ENCODE peak calls at places on chromosomes 2 and 18, in seven cellular contexts. B is A549, L is gastrocnemius medialis, Y is stomach, V is HCT116, N is IMR-90, A is sigmoid colon. T is an unnamed sample.

GRCh38 chr2:121826036-121826435 is 70.6 kb downstream of the TSN start:
- DNase-seq in Y (no peak), A (no peak), L (no peak), B (no peak), V (no peak), N (no peak), T (no peak)

GRCh38 chr2:28949617-28950305 is 31.3 kb upstream of the TOGARAM2 start:
- DNase-seq in V (no peak), Y (no peak), B (peak), A (no peak), N (no peak), L (no peak), T (no peak)

GRCh38 chr18:43524260-43524659 is 247.0 kb upstream of the SYT4 start:
- DNase-seq in N (no peak), A (no peak), V (no peak), B (no peak), L (no peak), Y (no peak), T (no peak)

GRCh38 chr18:56511996-56512395 is 126.4 kb downstream of the TXNL1 start:
- DNase-seq in L (no peak), Y (no peak), V (no peak), N (no peak), B (no peak), A (no peak), T (no peak)

GRCh38 chr2:69770193-69770702 is 28.3 kb downstream of the ANXA4 start:
- DNase-seq in V (peak), B (peak), A (no peak), L (peak), Y (no peak), N (peak), T (peak)

GRCh38 chr2:104750061-104750460 is 103.9 kb upstream of the POU3F3 start:
- DNase-seq in Y (no peak), B (no peak), V (no peak), L (no peak), N (no peak), A (no peak), T (no peak)

GRCh38 chr2:160367887-160368286 is 125.7 kb downstream of the RBMS1 start:
- DNase-seq in Y (no peak), L (peak), B (peak), V (no peak), A (no peak), N (peak), T (no peak)

GRCh38 chr2:201680743-201681142 is 17.7 kb downstream of the MPP4 start:
- DNase-seq in Y (no peak), N (no peak), L (no peak), B (peak), A (no peak), V (peak), T (no peak)

GRCh38 chr2:168185583-168186274 is 61.7 kb downstream of the STK39 start:
- DNase-seq in L (no peak), Y (no peak), N (no peak), V (no peak), A (no peak), B (no peak), T (no peak)

GRCh38 chr2:204950695-204951094 is 405.4 kb downstream of the PARD3B start:
- DNase-seq in A (no peak), B (no peak), Y (no peak), N (peak), V (no peak), L (no peak), T (no peak)

GRCh38 chr2:62412347-62412742 is 93.7 kb downstream of the TMEM17 start:
- DNase-seq in A (no peak), V (no peak), B (no peak), L (no peak), N (peak), Y (no peak), T (no peak)

GRCh38 chr2:241994086-241994485 is 124.6 kb downstream of the RTP5 start:
- DNase-seq in N (no peak), L (no peak), B (no peak), Y (peak), A (no peak), V (no peak), T (no peak)

GRCh38 chr2:239376351-239376750 is 24.5 kb downstream of the HDAC4 start:
- DNase-seq in B (no peak), N (no peak), V (no peak), L (no peak), A (peak), Y (no peak), T (peak)

GRCh38 chr2:42138163-42139016 is 30.8 kb upstream of the EML4 start:
- DNase-seq in N (peak), L (no peak), V (no peak), A (no peak), B (peak), Y (peak), T (peak)

GRCh38 chr2:241813806-241814570 is 5.0 kb downstream of the NEU4 start:
- DNase-seq in L (no peak), N (no peak), B (no peak), A (no peak), V (no peak), Y (no peak), T (no peak)

GRCh38 chr2:119650206-119650605 is 28.8 kb upstream of the TMEM177 start:
- DNase-seq in N (no peak), L (no peak), V (no peak), A (no peak), B (no peak), Y (no peak), T (no peak)

GRCh38 chr18:76803413-76803812 is 18.9 kb upstream of the ZNF236 start:
- DNase-seq in L (no peak), Y (no peak), B (no peak), N (no peak), A (no peak), V (no peak), T (no peak)
- H3K4me3 ChIP-seq in L (peak), Y (no peak), B (no peak), N (no peak), A (no peak), V (peak), T (no peak)

DNA sequence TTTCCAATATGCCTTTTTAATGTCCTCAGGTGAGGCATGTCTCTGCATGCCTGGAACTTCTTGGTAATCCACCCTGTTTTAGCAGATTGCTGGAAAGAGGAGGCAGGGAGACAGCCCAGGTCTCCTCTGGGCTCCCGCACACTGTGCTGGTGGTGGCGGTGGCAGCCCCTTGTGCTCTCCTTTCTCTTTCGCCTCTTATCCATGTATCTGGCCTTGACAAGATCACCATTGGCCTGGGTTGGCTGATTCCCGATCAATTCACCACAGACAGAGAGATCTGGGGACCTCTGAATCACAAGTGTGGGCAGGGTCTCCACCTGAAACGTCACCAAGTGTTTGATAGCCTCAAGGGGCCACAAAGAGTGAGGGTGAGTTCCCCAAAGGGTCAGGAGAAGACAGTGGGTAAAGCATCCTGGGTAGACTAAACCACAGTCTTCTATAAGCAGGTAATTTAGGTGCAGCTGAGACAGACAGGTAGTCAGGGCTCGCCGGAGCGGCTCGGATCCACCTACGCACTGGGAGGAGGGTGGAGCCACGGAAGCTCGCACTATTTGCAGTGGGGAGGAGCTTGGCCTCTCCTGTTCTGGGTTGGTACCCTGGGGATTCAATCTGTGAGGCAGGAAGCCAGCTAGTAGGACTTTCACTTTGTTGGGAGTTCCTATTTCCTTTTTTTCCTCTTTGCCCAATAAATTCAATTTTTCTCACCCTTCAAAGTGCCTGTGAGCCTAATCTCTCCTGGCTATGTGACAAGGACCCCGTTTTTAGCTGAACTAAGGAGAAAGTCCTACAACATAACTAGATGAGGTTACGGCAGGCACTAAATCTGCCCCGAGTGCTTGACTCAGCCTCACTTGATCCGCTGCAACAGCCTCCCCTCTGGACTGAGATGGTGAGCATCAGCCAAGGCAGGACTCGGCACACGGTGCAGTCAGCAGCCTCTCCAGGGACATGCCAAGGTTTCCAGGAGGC is 57.6 kb downstream of the SLC4A3 start:
- DNase-seq in V (peak), B (no peak), L (peak), A (peak), N (peak), Y (peak), T (peak)
- TF ChIP-seq POLR2A in V (peak), B (no peak), L (peak), A (no peak), N (no peak), Y (no peak), T (no peak)

GRCh38 chr2:174670446-174670845 is 72.8 kb upstream of the WIPF1 start:
- DNase-seq in N (no peak), L (no peak), A (peak), Y (no peak), B (no peak), V (no peak), T (no peak)
- H3K27ac ChIP-seq in N (no peak), L (no peak), A (no peak), Y (no peak), B (no peak), V (no peak), T (no peak)

DNA sequence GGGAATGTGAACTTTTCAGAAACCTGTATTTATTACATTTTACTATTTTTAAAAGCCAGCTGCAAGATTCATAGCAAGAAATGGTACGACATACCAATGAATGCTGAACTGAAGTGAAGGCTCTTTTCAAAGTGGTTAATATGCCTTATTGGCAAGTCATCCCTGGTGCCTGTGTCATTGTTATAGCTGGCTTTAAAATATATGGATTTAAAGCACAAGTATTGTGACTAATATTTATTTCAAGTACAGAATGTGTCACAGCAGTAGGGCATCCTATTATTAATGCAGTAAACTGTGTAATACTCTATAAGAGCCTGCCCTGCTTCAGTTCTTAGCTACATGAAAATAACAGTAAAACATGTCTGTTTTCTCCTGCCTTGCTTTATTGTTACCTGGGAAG is 10.8 kb downstream of the TSHZ1 start:
- DNase-seq in V (no peak), B (no peak), Y (no peak), N (peak), A (no peak), L (no peak), T (no peak)
- H3K4me3 ChIP-seq in V (no peak), B (no peak), Y (no peak), N (no peak), A (peak), L (no peak), T (no peak)

GRCh38 chr2:43174368-43175186 is 51.8 kb downstream of the ZFP36L2 start:
- DNase-seq in N (no peak), A (no peak), V (no peak), L (no peak), B (no peak), Y (peak), T (peak)
- TF ChIP-seq POLR2A in N (no peak), A (no peak), V (no peak), L (no peak), B (no peak), Y (no peak), T (no peak)

DNA sequence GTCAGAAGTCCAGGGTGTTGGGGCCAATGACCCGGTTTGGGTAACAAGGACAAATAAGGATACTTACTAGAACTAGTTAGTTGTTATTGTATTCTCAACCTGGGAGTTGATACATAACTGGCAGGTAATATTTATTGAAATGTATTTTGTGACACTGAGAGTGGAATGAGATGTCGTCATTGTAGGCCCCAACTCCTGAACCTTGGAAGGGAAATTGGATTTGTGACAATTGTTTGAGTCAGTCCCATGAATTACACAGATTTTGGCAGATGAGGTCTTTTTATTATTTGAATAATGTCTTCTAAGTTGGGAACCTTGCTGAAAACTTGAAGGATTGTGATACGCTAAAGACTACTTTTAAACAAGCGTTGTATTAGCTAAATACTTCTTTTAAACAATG is 5.1 kb downstream of the TIMM21 start:
- DNase-seq in N (no peak), V (no peak), L (no peak), Y (no peak), B (no peak), A (no peak), T (no peak)
- H3K27ac ChIP-seq in N (no peak), V (no peak), L (no peak), Y (no peak), B (no peak), A (no peak), T (no peak)

DNA sequence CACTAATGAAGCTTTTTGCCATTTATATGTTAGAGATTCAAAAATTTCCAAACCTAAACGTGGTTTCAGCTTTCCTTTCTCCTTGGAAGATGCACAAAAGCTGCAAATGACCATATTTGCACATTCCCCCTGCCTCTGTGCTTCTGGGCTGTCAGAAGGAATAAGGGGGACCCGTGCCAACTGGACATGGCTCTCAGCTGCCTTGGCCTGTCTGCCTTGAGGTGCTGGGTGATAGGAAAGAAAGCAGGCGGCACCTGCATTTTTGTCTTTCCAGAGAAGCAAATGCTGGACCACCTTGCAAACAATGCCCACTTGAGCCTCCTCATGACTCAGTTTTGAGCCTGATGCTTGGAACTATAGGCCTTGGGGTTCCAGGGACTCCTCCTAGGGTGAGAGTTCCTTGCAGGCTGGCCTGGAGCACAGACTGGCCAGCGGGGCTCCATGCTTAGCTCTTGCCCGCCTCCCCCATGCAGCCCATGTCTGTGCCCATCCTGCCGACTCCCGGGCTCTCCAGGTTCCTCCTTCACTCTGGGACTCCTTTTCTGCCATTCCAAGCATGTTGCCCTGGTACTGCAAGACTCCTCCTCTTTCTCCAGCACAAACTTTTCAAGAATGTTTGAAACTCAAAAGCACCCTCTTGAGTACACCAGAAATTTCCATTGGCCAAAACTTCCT is 109.0 kb upstream of the EPAS1 start:
- DNase-seq in A (no peak), V (no peak), N (no peak), L (no peak), Y (no peak), B (no peak), T (no peak)
- H3K4me3 ChIP-seq in A (no peak), V (no peak), N (no peak), L (no peak), Y (no peak), B (no peak), T (no peak)